ENCODE peak calls at places on chromosomes 16 and 17, in nine cellular contexts. R is stimulated activated CD8-positive, alpha-beta memory T cell treated with anti-CD3 and anti-CD28 coated beads, Interleukin-12 subunit alpha, Interleukin-12 subunit beta, amount 100 ng/mL, for 4 hours; V is AG20443; F is SK-N-DZ; C is endothelial cell; S is germinal center; I is cardiac fibroblast; H is ovary; D is left cardiac atrium. X is an unnamed sample.

GRCh38 chr17:29140631-29141483 is 39.3 kb downstream of the MYO18A start:
- DNase-seq in R (no peak), V (no peak), F (peak), C (peak), S (peak), I (no peak), H (no peak), D (peak), X (no peak)

GRCh38 chr17:76088041-76088867 is 9.3 kb downstream of the ZACN start:
- DNase-seq in R (no peak), V (peak), F (no peak), C (no peak), S (no peak), I (no peak), H (no peak), D (no peak), X (no peak)

GRCh38 chr17:68346448-68346847 is 55.2 kb downstream of the ARSG start:
- DNase-seq in R (peak), V (no peak), F (no peak), C (no peak), S (peak), I (no peak), H (no peak), D (peak), X (peak)

GRCh38 chr16:28491080-28491969 is 549 bp downstream of the CLN3 start:
- DNase-seq in R (no peak), V (peak), F (peak), C (peak), S (no peak), I (peak), H (peak), D (peak), X (no peak)

GRCh38 chr16:75702247-75702646 is 986 bp upstream of the DUXB start:
- DNase-seq in R (no peak), V (no peak), F (no peak), C (no peak), S (no peak), I (no peak), H (no peak), D (no peak), X (no peak)

GRCh38 chr16:73172621-73173312 is 124.8 kb upstream of the ZFHX3 start:
- DNase-seq in R (no peak), V (peak), F (peak), C (no peak), S (no peak), I (peak), H (peak), D (peak), X (peak)

GRCh38 chr17:50872710-50873424 is 6.7 kb upstream of the TOB1 start:
- DNase-seq in R (peak), V (peak), F (peak), C (no peak), S (no peak), I (peak), H (no peak), D (peak), X (peak)

GRCh38 chr17:75779987-75780889 is 4.4 kb upstream of the UNK start:
- DNase-seq in R (no peak), V (no peak), F (no peak), C (no peak), S (no peak), I (no peak), H (no peak), D (no peak), X (no peak)

GRCh38 chr16:80938035-80938927 is 68.4 kb downstream of the CMC2 start:
- DNase-seq in R (no peak), V (peak), F (no peak), C (no peak), S (no peak), I (peak), H (peak), D (peak), X (no peak)

GRCh38 chr17:9987779-9988585 is 82.9 kb upstream of the RCVRN start:
- DNase-seq in R (no peak), V (peak), F (peak), C (peak), S (peak), I (peak), H (peak), D (peak), X (no peak)

GRCh38 chr17:64024781-64025731 is 4.6 kb upstream of the ICAM2 start:
- DNase-seq in R (peak), V (no peak), F (no peak), C (no peak), S (no peak), I (peak), H (no peak), D (no peak), X (no peak)

GRCh38 chr17:48051706-48052486 is 3.7 kb downstream of the NFE2L1 start:
- DNase-seq in R (no peak), V (peak), F (no peak), C (no peak), S (no peak), I (peak), H (peak), D (peak), X (peak)

GRCh38 chr16:14324581-14324980 is 253.5 kb downstream of the MRTFB start:
- DNase-seq in R (no peak), V (no peak), F (no peak), C (no peak), S (no peak), I (peak), H (no peak), D (no peak), X (no peak)

GRCh38 chr17:44043326-44043725 is 23.1 kb downstream of the LSM12 start:
- DNase-seq in R (no peak), V (peak), F (no peak), C (no peak), S (no peak), I (peak), H (no peak), D (peak), X (no peak)

GRCh38 chr17:42347198-42347597 is 41.0 kb downstream of the STAT3 start:
- DNase-seq in R (no peak), V (peak), F (no peak), C (no peak), S (no peak), I (peak), H (peak), D (peak), X (peak)

GRCh38 chr17:64291268-64291851 is 28.3 kb upstream of the TEX2 start:
- DNase-seq in R (no peak), V (no peak), F (no peak), C (peak), S (no peak), I (peak), H (no peak), D (no peak), X (no peak)

GRCh38 chr17:41676058-41676419 is 12.6 kb upstream of the EIF1 start:
- DNase-seq in R (no peak), V (no peak), F (no peak), C (no peak), S (no peak), I (no peak), H (no peak), D (no peak), X (no peak)

GRCh38 chr17:69358688-69359596 is 32.0 kb upstream of the ABCA5 start:
- DNase-seq in R (no peak), V (no peak), F (peak), C (peak), S (peak), I (no peak), H (no peak), D (no peak), X (no peak)

X was measured in stomach.